ENCODE peak calls at places on chromosome 9, in ten cellular contexts. One of them, this sample, is unnamed.

GRCh38 chr9:110186254-110186653 is 21.7 kb downstream of the C9orf152 start:
- DNase-seq in fibroblast of the aortic adventitia: no peak
- DNase-seq in sigmoid colon: no peak
- DNase-seq in IMR-90: peak; percentile 20
- DNase-seq in fibroblast of lung: no peak
- DNase-seq in PC-3: peak; percentile 12
- DNase-seq in mammary epithelial cell: peak; percentile 69
- DNase-seq in foreskin fibroblast: no peak
- DNase-seq in epithelial cell of esophagus: peak; percentile 88
- DNase-seq in heart right ventricle: no peak
- DNase-seq in this sample: no peak

GRCh38 chr9:78775211-78775610 is 478.3 kb downstream of the PSAT1 start:
- DNase-seq in fibroblast of the aortic adventitia: no peak
- DNase-seq in sigmoid colon: no peak
- DNase-seq in IMR-90: no peak
- DNase-seq in fibroblast of lung: no peak
- DNase-seq in PC-3: no peak
- DNase-seq in mammary epithelial cell: no peak
- DNase-seq in foreskin fibroblast: no peak
- DNase-seq in epithelial cell of esophagus: no peak
- DNase-seq in heart right ventricle: no peak
- DNase-seq in this sample: no peak

GRCh38 chr9:130112244-130113151 is 58.8 kb downstream of the GPR107 start:
- DNase-seq in fibroblast of the aortic adventitia: peak; percentile 28
- DNase-seq in sigmoid colon: no peak
- DNase-seq in IMR-90: peak; percentile 27
- DNase-seq in fibroblast of lung: peak; percentile 43
- DNase-seq in PC-3: no peak
- DNase-seq in mammary epithelial cell: no peak
- DNase-seq in foreskin fibroblast: no peak
- DNase-seq in epithelial cell of esophagus: no peak
- DNase-seq in heart right ventricle: no peak
- DNase-seq in this sample: no peak

GRCh38 chr9:76667521-76667957 is 96.7 kb upstream of the PCA3 start:
- DNase-seq in fibroblast of the aortic adventitia: peak; percentile 71
- DNase-seq in sigmoid colon: no peak
- DNase-seq in IMR-90: peak; percentile 25
- DNase-seq in fibroblast of lung: peak; percentile 82
- DNase-seq in PC-3: no peak
- DNase-seq in mammary epithelial cell: peak; percentile 52
- DNase-seq in foreskin fibroblast: peak; percentile 38
- DNase-seq in epithelial cell of esophagus: peak; percentile 8
- DNase-seq in heart right ventricle: no peak
- DNase-seq in this sample: peak; percentile 54

GRCh38 chr9:122386316-122386872 is 15.6 kb downstream of the PTGS1 start:
- DNase-seq in fibroblast of the aortic adventitia: no peak
- DNase-seq in sigmoid colon: peak; percentile 41
- DNase-seq in IMR-90: no peak
- DNase-seq in fibroblast of lung: no peak
- DNase-seq in PC-3: no peak
- DNase-seq in mammary epithelial cell: no peak
- DNase-seq in foreskin fibroblast: no peak
- DNase-seq in epithelial cell of esophagus: no peak
- DNase-seq in heart right ventricle: no peak
- DNase-seq in this sample: no peak

GRCh38 chr9:97598461-97599288 is 34.5 kb downstream of the TSTD2 start:
- DNase-seq in fibroblast of the aortic adventitia: peak; percentile 88
- DNase-seq in sigmoid colon: peak; percentile 89
- DNase-seq in IMR-90: peak; percentile 82
- DNase-seq in fibroblast of lung: peak; percentile 70
- DNase-seq in PC-3: peak; percentile 72
- DNase-seq in mammary epithelial cell: peak; percentile 56
- DNase-seq in foreskin fibroblast: peak; percentile 71
- DNase-seq in epithelial cell of esophagus: peak; percentile 81
- DNase-seq in heart right ventricle: peak; percentile 45
- DNase-seq in this sample: peak; percentile 80

GRCh38 chr9:16459421-16460148 is 410.9 kb downstream of the BNC2 start:
- DNase-seq in fibroblast of the aortic adventitia: no peak
- DNase-seq in sigmoid colon: no peak
- DNase-seq in IMR-90: peak; percentile 23
- DNase-seq in fibroblast of lung: peak; percentile 22
- DNase-seq in PC-3: no peak
- DNase-seq in mammary epithelial cell: no peak
- DNase-seq in foreskin fibroblast: no peak
- DNase-seq in epithelial cell of esophagus: no peak
- DNase-seq in heart right ventricle: no peak
- DNase-seq in this sample: no peak

GRCh38 chr9:124940521-124940893 is 376 bp downstream of the GOLGA1 start:
- DNase-seq in fibroblast of the aortic adventitia: no peak
- DNase-seq in sigmoid colon: no peak
- DNase-seq in IMR-90: no peak
- DNase-seq in fibroblast of lung: no peak
- DNase-seq in PC-3: peak; percentile 30
- DNase-seq in mammary epithelial cell: no peak
- DNase-seq in foreskin fibroblast: no peak
- DNase-seq in epithelial cell of esophagus: no peak
- DNase-seq in heart right ventricle: no peak
- DNase-seq in this sample: no peak

GRCh38 chr9:130243015-130243881 is 22.3 kb upstream of the HMCN2 start:
- DNase-seq in fibroblast of the aortic adventitia: peak; percentile 50
- DNase-seq in sigmoid colon: peak; percentile 87
- DNase-seq in IMR-90: peak; percentile 25
- DNase-seq in fibroblast of lung: no peak
- DNase-seq in PC-3: peak; percentile 65
- DNase-seq in mammary epithelial cell: no peak
- DNase-seq in foreskin fibroblast: peak; percentile 10
- DNase-seq in epithelial cell of esophagus: peak; percentile 44
- DNase-seq in heart right ventricle: peak; percentile 78
- DNase-seq in this sample: peak; percentile 22

GRCh38 chr9:132166599-132166998 is 4.7 kb downstream of the NTNG2 start:
- DNase-seq in fibroblast of the aortic adventitia: no peak
- DNase-seq in sigmoid colon: no peak
- DNase-seq in IMR-90: no peak
- DNase-seq in fibroblast of lung: no peak
- DNase-seq in PC-3: no peak
- DNase-seq in mammary epithelial cell: no peak
- DNase-seq in foreskin fibroblast: no peak
- DNase-seq in epithelial cell of esophagus: peak; percentile 24
- DNase-seq in heart right ventricle: no peak
- DNase-seq in this sample: no peak

GRCh38 chr9:110029422-110029814 is 178.5 kb downstream of the C9orf152 start:
- DNase-seq in fibroblast of the aortic adventitia: peak; percentile 91
- DNase-seq in sigmoid colon: no peak
- DNase-seq in IMR-90: peak; percentile 85
- DNase-seq in fibroblast of lung: peak; percentile 94
- DNase-seq in PC-3: peak; percentile 46
- DNase-seq in mammary epithelial cell: peak; percentile 80
- DNase-seq in foreskin fibroblast: peak; percentile 91
- DNase-seq in epithelial cell of esophagus: peak; percentile 94
- DNase-seq in heart right ventricle: no peak
- DNase-seq in this sample: peak; percentile 75

DNA sequence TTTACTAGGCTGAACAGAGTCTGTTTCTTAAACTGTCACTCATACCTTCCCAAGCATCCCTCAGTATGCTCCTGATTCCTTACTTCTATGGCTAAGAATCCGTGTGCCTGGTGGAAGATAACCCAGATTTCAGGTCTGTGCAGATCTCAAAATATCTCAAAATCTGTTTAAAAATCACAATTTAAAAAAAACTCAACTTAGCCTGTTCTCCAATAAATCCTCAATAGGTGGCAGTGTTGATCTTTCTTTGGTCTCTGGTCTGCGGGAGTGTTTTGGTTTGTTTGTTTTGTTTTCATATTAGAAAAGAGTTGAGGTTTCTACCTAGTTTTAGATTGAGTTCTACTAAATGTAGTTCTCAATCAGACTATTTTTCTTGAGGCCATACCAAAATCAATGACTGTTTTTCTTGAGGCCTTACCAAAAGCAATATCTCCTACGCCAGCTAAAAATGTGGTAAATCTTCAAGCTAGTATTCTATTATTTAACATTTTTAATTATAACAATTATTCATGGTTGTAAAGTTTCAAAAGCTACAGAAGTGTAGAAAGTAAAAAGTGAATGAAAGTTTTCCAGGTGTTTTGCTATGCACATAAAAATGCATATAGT is 57.9 kb downstream of the TGFBR1 start:
- DNase-seq in fibroblast of the aortic adventitia: peak; percentile 63
- DNase-seq in sigmoid colon: no peak
- DNase-seq in IMR-90: peak; percentile 51
- DNase-seq in fibroblast of lung: peak; percentile 20
- DNase-seq in PC-3: peak; percentile 51
- DNase-seq in mammary epithelial cell: no peak
- DNase-seq in foreskin fibroblast: no peak
- DNase-seq in epithelial cell of esophagus: peak; percentile 35
- DNase-seq in heart right ventricle: no peak
- DNase-seq in this sample: peak; percentile 49
- TF ChIP-seq CTCF in fibroblast of the aortic adventitia: peak; percentile 62
- TF ChIP-seq CTCF in sigmoid colon: peak; percentile 45
- TF ChIP-seq CTCF in IMR-90: peak; percentile 72
- TF ChIP-seq CTCF in fibroblast of lung: peak; percentile 62
- TF ChIP-seq CTCF in PC-3: peak; percentile 76
- TF ChIP-seq CTCF in mammary epithelial cell: peak; percentile 58
- TF ChIP-seq CTCF in foreskin fibroblast: peak; percentile 50
- TF ChIP-seq CTCF in epithelial cell of esophagus: peak; percentile 55
- TF ChIP-seq CTCF in heart right ventricle: peak; percentile 53
- TF ChIP-seq CTCF in this sample: peak; percentile 56

GRCh38 chr9:72986522-72987116 is 33.8 kb upstream of the ALDH1A1 start:
- DNase-seq in fibroblast of the aortic adventitia: no peak
- DNase-seq in sigmoid colon: no peak
- DNase-seq in IMR-90: no peak
- DNase-seq in fibroblast of lung: no peak
- DNase-seq in PC-3: no peak
- DNase-seq in mammary epithelial cell: no peak
- DNase-seq in foreskin fibroblast: peak; percentile 60
- DNase-seq in epithelial cell of esophagus: no peak
- DNase-seq in heart right ventricle: no peak
- DNase-seq in this sample: no peak

GRCh38 chr9:72984990-72985389 is 32.1 kb upstream of the ALDH1A1 start:
- DNase-seq in fibroblast of the aortic adventitia: no peak
- DNase-seq in sigmoid colon: peak; percentile 66
- DNase-seq in IMR-90: no peak
- DNase-seq in fibroblast of lung: no peak
- DNase-seq in PC-3: no peak
- DNase-seq in mammary epithelial cell: no peak
- DNase-seq in foreskin fibroblast: no peak
- DNase-seq in epithelial cell of esophagus: no peak
- DNase-seq in heart right ventricle: no peak
- DNase-seq in this sample: no peak

GRCh38 chr9:72984150-72984947 is 31.5 kb upstream of the ALDH1A1 start:
- DNase-seq in fibroblast of the aortic adventitia: no peak
- DNase-seq in sigmoid colon: no peak
- DNase-seq in IMR-90: no peak
- DNase-seq in fibroblast of lung: no peak
- DNase-seq in PC-3: no peak
- DNase-seq in mammary epithelial cell: no peak
- DNase-seq in foreskin fibroblast: no peak
- DNase-seq in epithelial cell of esophagus: no peak
- DNase-seq in heart right ventricle: no peak
- DNase-seq in this sample: no peak

GRCh38 chr9:72983512-72984021 is 30.7 kb upstream of the ALDH1A1 start:
- DNase-seq in fibroblast of the aortic adventitia: peak; percentile 23
- DNase-seq in sigmoid colon: no peak
- DNase-seq in IMR-90: no peak
- DNase-seq in fibroblast of lung: peak; percentile 6
- DNase-seq in PC-3: no peak
- DNase-seq in mammary epithelial cell: no peak
- DNase-seq in foreskin fibroblast: no peak
- DNase-seq in epithelial cell of esophagus: no peak
- DNase-seq in heart right ventricle: no peak
- DNase-seq in this sample: no peak

GRCh38 chr9:72985746-72986145 is 32.9 kb upstream of the ALDH1A1 start:
- DNase-seq in fibroblast of the aortic adventitia: no peak
- DNase-seq in sigmoid colon: no peak
- DNase-seq in IMR-90: no peak
- DNase-seq in fibroblast of lung: no peak
- DNase-seq in PC-3: no peak
- DNase-seq in mammary epithelial cell: no peak
- DNase-seq in foreskin fibroblast: no peak
- DNase-seq in epithelial cell of esophagus: no peak
- DNase-seq in heart right ventricle: no peak
- DNase-seq in this sample: no peak
- H3K4me3 ChIP-seq in fibroblast of the aortic adventitia: no peak overlapping the region
- H3K4me3 ChIP-seq in sigmoid colon: no peak overlapping the region
- H3K4me3 ChIP-seq in IMR-90: no peak overlapping the region
- H3K4me3 ChIP-seq in fibroblast of lung: no peak overlapping the region
- H3K4me3 ChIP-seq in PC-3: no peak overlapping the region
- H3K4me3 ChIP-seq in mammary epithelial cell: no peak overlapping the region
- H3K4me3 ChIP-seq in foreskin fibroblast: no peak overlapping the region
- H3K4me3 ChIP-seq in epithelial cell of esophagus: no peak overlapping the region
- H3K4me3 ChIP-seq in heart right ventricle: no peak overlapping the region
- H3K4me3 ChIP-seq in this sample: no peak overlapping the region

GRCh38 chr9:1400983-1401382 is 350.8 kb downstream of the DMRT2 start:
- DNase-seq in fibroblast of the aortic adventitia: no peak
- DNase-seq in sigmoid colon: no peak
- DNase-seq in IMR-90: no peak
- DNase-seq in fibroblast of lung: no peak
- DNase-seq in PC-3: no peak
- DNase-seq in mammary epithelial cell: no peak
- DNase-seq in foreskin fibroblast: no peak
- DNase-seq in epithelial cell of esophagus: no peak
- DNase-seq in heart right ventricle: no peak
- DNase-seq in this sample: no peak
- TF ChIP-seq CTCF in fibroblast of the aortic adventitia: no peak
- TF ChIP-seq CTCF in sigmoid colon: no peak
- TF ChIP-seq CTCF in IMR-90: no peak
- TF ChIP-seq CTCF in fibroblast of lung: no peak
- TF ChIP-seq CTCF in PC-3: no peak
- TF ChIP-seq CTCF in mammary epithelial cell: no peak
- TF ChIP-seq CTCF in foreskin fibroblast: no peak
- TF ChIP-seq CTCF in epithelial cell of esophagus: no peak
- TF ChIP-seq CTCF in heart right ventricle: no peak
- TF ChIP-seq CTCF in this sample: no peak

DNA sequence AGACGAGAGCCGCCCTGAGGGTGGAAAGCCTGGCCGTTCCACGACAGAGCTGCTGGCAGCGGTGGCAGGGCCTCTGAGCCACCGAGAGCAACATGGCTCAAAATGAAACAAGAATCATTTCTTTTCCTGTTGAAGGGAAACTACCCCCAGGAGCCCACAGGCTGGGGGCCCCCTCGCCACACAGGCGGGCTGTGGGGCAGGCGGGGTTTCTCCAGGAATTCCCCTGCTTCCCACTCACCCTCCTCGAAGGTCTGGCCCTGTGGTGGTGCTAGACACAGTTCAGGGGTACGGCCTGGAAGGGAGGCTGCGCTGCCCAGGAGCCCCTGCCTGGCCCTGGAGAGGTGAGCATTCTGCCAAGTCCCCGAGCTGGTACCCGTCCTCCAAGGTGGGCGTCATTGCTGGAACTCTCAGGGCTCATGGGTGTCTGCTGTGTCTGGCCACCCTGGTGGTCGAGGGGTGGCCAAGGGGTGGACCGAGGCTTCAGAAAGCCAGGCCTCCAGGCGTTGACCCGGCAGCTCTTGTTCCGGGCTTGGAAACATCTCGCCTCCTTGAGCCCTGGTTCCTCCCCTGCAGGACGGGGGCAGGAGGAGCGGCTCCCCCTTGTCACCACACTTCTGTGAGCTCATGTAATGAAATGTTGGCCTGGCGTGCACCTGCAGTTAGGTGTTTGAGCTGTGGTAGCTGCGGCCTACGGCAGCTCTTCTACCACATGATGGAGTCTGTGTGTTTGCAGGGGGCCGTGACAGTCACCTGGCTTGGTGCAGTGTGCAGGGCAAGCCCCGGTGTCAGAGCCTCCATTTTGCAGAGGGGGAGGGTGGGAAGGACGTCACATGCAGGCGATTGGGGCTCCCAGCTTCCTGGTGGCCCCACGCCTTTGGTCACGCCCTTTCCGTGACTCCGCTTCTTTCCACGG is 65.3 kb downstream of the RXRA start:
- DNase-seq in fibroblast of the aortic adventitia: no peak
- DNase-seq in sigmoid colon: no peak
- DNase-seq in IMR-90: no peak
- DNase-seq in fibroblast of lung: no peak
- DNase-seq in PC-3: no peak
- DNase-seq in mammary epithelial cell: no peak
- DNase-seq in foreskin fibroblast: no peak
- DNase-seq in epithelial cell of esophagus: no peak
- DNase-seq in heart right ventricle: no peak
- DNase-seq in this sample: no peak
- H3K4me3 ChIP-seq in fibroblast of the aortic adventitia: no peak overlapping the region
- H3K4me3 ChIP-seq in sigmoid colon: no peak overlapping the region
- H3K4me3 ChIP-seq in IMR-90: no peak overlapping the region
- H3K4me3 ChIP-seq in fibroblast of lung: no peak overlapping the region
- H3K4me3 ChIP-seq in PC-3: no peak overlapping the region
- H3K4me3 ChIP-seq in mammary epithelial cell: no peak overlapping the region
- H3K4me3 ChIP-seq in foreskin fibroblast: no peak overlapping the region
- H3K4me3 ChIP-seq in epithelial cell of esophagus: no peak overlapping the region
- H3K4me3 ChIP-seq in heart right ventricle: no peak overlapping the region
- H3K4me3 ChIP-seq in this sample: no peak overlapping the region